ENCODE peak calls at places on chromosomes 5 and 9, in four cellular contexts. One of them, this sample, is unnamed. For H3K27me3 and H3K9me3, the result is how much of the 10 kb centered on the place peaks cover.

GRCh38 chr5:32165-32564 is 59.8 kb upstream of the PLEKHG4B start:
- DNase-seq in IMR-90: no peak
- DNase-seq in thyroid gland: no peak
- DNase-seq in right lobe of liver: no peak
- DNase-seq in this sample: no peak

GRCh38 chr5:56464935-56465756 is 232.0 kb upstream of the ANKRD55 start:
- DNase-seq in IMR-90: no peak
- DNase-seq in thyroid gland: no peak
- DNase-seq in right lobe of liver: no peak
- DNase-seq in this sample: no peak

GRCh38 chr5:115708819-115709477 is 83.1 kb upstream of the TMED7 start:
- DNase-seq in IMR-90: no peak
- DNase-seq in thyroid gland: no peak
- DNase-seq in right lobe of liver: peak
- DNase-seq in this sample: no peak

GRCh38 chr9:130938652-130939404 is at the start of gene FIBCD1:
- DNase-seq in IMR-90: peak
- DNase-seq in thyroid gland: no peak
- DNase-seq in right lobe of liver: no peak
- DNase-seq in this sample: no peak

GRCh38 chr9:119801311-119801710 is 432.1 kb upstream of the BRINP1 start:
- DNase-seq in IMR-90: no peak
- DNase-seq in thyroid gland: no peak
- DNase-seq in right lobe of liver: no peak
- DNase-seq in this sample: no peak

GRCh38 chr9:123470991-123471770 is 115.2 kb downstream of the CRB2 start:
- DNase-seq in IMR-90: no peak
- DNase-seq in thyroid gland: no peak
- DNase-seq in right lobe of liver: no peak
- DNase-seq in this sample: no peak

GRCh38 chr9:89489548-89490527 is 8.1 kb downstream of the SEMA4D start:
- DNase-seq in IMR-90: no peak
- DNase-seq in thyroid gland: no peak
- DNase-seq in right lobe of liver: no peak
- DNase-seq in this sample: no peak

GRCh38 chr5:180129291-180130190 is 58.0 kb upstream of the RNF130 start:
- DNase-seq in IMR-90: no peak
- DNase-seq in thyroid gland: no peak
- DNase-seq in right lobe of liver: no peak
- DNase-seq in this sample: peak

GRCh38 chr9:98864257-98865180 is 57.0 kb downstream of the GALNT12 start:
- DNase-seq in IMR-90: peak
- DNase-seq in thyroid gland: no peak
- DNase-seq in right lobe of liver: no peak
- DNase-seq in this sample: no peak

GRCh38 chr5:126274396-126274795 is 148.8 kb upstream of the GRAMD2B start:
- DNase-seq in IMR-90: no peak
- DNase-seq in thyroid gland: no peak
- DNase-seq in right lobe of liver: no peak
- DNase-seq in this sample: no peak

GRCh38 chr9:95197692-95198271 is 119.7 kb downstream of the FANCC start:
- DNase-seq in IMR-90: peak
- DNase-seq in thyroid gland: peak
- DNase-seq in right lobe of liver: no peak
- DNase-seq in this sample: peak

GRCh38 chr9:5556101-5556500 is 45.8 kb downstream of the PDCD1LG2 start:
- DNase-seq in IMR-90: no peak
- DNase-seq in thyroid gland: no peak
- DNase-seq in right lobe of liver: no peak
- DNase-seq in this sample: no peak

GRCh38 chr5:173890195-173890951 is 2.2 kb downstream of the CPEB4 start:
- DNase-seq in IMR-90: peak
- DNase-seq in thyroid gland: peak
- DNase-seq in right lobe of liver: peak
- DNase-seq in this sample: no peak

GRCh38 chr5:35593338-35593737 is 24.3 kb upstream of the SPEF2 start:
- DNase-seq in IMR-90: no peak
- DNase-seq in thyroid gland: no peak
- DNase-seq in right lobe of liver: no peak
- DNase-seq in this sample: no peak

GRCh38 chr5:163460562-163461176 is at the start of gene HMMR:
- DNase-seq in IMR-90: peak
- DNase-seq in thyroid gland: peak
- DNase-seq in right lobe of liver: no peak
- DNase-seq in this sample: no peak

GRCh38 chr5:163458778-163459405 is 1.0 kb downstream of the NUDCD2 start:
- DNase-seq in IMR-90: no peak
- DNase-seq in thyroid gland: no peak
- DNase-seq in right lobe of liver: no peak
- DNase-seq in this sample: no peak

GRCh38 chr5:163459465-163459887 is 426 bp downstream of the NUDCD2 start:
- DNase-seq in IMR-90: peak
- DNase-seq in thyroid gland: no peak
- DNase-seq in right lobe of liver: no peak
- DNase-seq in this sample: no peak

GRCh38 chr5:163463063-163463435 is 2.6 kb downstream of the HMMR start:
- DNase-seq in IMR-90: no peak
- DNase-seq in thyroid gland: no peak
- DNase-seq in right lobe of liver: no peak
- DNase-seq in this sample: no peak

DNA sequence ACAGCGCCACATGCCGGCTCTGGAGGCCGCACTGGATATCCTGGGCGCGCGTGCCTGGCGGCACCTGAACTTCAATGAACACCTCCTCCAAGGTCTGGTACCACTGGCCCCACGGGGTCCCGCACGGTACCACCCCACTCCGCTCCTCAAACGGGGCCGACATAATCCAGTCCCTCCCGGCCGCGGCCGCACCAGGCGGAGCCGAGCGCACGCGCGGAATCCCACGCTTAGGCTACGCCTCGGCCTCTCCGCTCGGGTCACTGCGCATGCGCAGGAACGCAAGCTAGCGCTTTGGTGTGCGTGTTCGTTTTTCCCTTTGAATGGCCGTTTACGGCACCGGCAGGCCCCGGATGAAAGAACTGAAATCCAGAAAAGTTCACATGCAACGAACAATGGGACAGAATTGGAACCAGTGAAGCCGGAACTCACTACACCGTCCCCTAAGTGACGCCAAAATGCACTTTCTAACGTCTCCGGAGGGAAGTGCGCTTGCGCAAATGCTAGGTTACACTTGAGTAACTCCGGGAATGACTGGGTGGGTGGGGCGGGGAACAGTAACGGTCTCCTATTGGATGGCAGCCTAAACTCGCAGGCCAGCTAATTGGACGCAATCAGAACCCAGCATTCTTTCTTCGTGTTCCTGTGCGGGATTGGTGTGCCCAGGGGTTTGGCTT is at the start of gene NUDCD2:
- DNase-seq in IMR-90: peak
- DNase-seq in thyroid gland: peak
- DNase-seq in right lobe of liver: peak
- DNase-seq in this sample: peak
- TF ChIP-seq POLR2A in IMR-90: peak
- TF ChIP-seq POLR2A in thyroid gland: no peak
- TF ChIP-seq POLR2A in right lobe of liver: peak
- TF ChIP-seq POLR2A in this sample: no peak

GRCh38 chr5:177438468-177438867 is 8.1 kb upstream of the PRR7 start:
- DNase-seq in IMR-90: no peak
- DNase-seq in thyroid gland: no peak
- DNase-seq in right lobe of liver: no peak
- DNase-seq in this sample: no peak

GRCh38 chr5:177440990-177441780 is 5.4 kb upstream of the PRR7 start:
- DNase-seq in IMR-90: no peak
- DNase-seq in thyroid gland: no peak
- DNase-seq in right lobe of liver: no peak
- DNase-seq in this sample: no peak

GRCh38 chr5:177439518-177440053 is 7.0 kb upstream of the PRR7 start:
- DNase-seq in IMR-90: no peak
- DNase-seq in thyroid gland: no peak
- DNase-seq in right lobe of liver: no peak
- DNase-seq in this sample: no peak

GRCh38 chr5:177442066-177442836 is 4.4 kb upstream of the PRR7 start:
- DNase-seq in IMR-90: no peak
- DNase-seq in thyroid gland: no peak
- DNase-seq in right lobe of liver: no peak
- DNase-seq in this sample: no peak

GRCh38 chr5:177440211-177440989 is 6.2 kb upstream of the PRR7 start:
- DNase-seq in IMR-90: no peak
- DNase-seq in thyroid gland: no peak
- DNase-seq in right lobe of liver: no peak
- DNase-seq in this sample: no peak
- H3K27me3 ChIP-seq in IMR-90: under half
- H3K27me3 ChIP-seq in thyroid gland: under half
- H3K27me3 ChIP-seq in right lobe of liver: under half
- H3K27me3 ChIP-seq in this sample: under half

GRCh38 chr5:2700876-2701275 is 50.6 kb downstream of the IRX2 start:
- DNase-seq in IMR-90: no peak
- DNase-seq in thyroid gland: no peak
- DNase-seq in right lobe of liver: no peak
- DNase-seq in this sample: no peak

GRCh38 chr5:2701592-2701991 is 49.9 kb downstream of the IRX2 start:
- DNase-seq in IMR-90: no peak
- DNase-seq in thyroid gland: no peak
- DNase-seq in right lobe of liver: no peak
- DNase-seq in this sample: no peak

GRCh38 chr5:2698581-2698980 is 52.9 kb downstream of the IRX2 start:
- DNase-seq in IMR-90: no peak
- DNase-seq in thyroid gland: no peak
- DNase-seq in right lobe of liver: no peak
- DNase-seq in this sample: no peak

GRCh38 chr5:2699231-2699630 is 52.2 kb downstream of the IRX2 start:
- DNase-seq in IMR-90: no peak
- DNase-seq in thyroid gland: no peak
- DNase-seq in right lobe of liver: no peak
- DNase-seq in this sample: no peak

DNA sequence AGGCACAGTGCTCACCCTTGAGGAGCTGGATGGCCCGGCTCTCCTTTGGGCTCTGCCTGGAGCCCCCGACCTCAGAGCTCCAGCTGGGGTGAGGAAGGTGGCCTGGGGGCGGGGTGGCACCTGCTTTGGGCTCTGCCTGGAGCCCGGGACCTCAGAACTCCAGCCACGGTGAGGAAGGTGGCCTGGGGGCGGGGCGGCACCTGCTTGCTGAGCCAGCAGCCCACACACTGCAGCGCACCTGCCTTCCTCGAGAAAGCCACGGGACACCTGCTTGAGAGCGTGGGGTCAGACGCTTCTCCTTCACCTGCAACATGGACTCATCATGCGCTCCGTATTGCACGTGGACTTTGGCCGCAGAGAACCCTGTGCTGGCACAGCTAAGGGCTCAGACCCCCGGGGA is 51.8 kb downstream of the IRX2 start:
- DNase-seq in IMR-90: no peak
- DNase-seq in thyroid gland: no peak
- DNase-seq in right lobe of liver: no peak
- DNase-seq in this sample: no peak
- H3K9me3 ChIP-seq in IMR-90: under half
- H3K9me3 ChIP-seq in thyroid gland: under half
- H3K9me3 ChIP-seq in right lobe of liver: under half
- H3K9me3 ChIP-seq in this sample: under half

GRCh38 chr5:150779397-150780179 is 1.0 kb downstream of the SMIM3 start:
- DNase-seq in IMR-90: peak
- DNase-seq in thyroid gland: no peak
- DNase-seq in right lobe of liver: no peak
- DNase-seq in this sample: no peak

GRCh38 chr5:150780180-150780692 is 1.7 kb downstream of the SMIM3 start:
- DNase-seq in IMR-90: peak
- DNase-seq in thyroid gland: peak
- DNase-seq in right lobe of liver: no peak
- DNase-seq in this sample: peak

GRCh38 chr5:150777685-150778084 is 872 bp upstream of the SMIM3 start:
- DNase-seq in IMR-90: no peak
- DNase-seq in thyroid gland: no peak
- DNase-seq in right lobe of liver: no peak
- DNase-seq in this sample: no peak

GRCh38 chr5:150778103-150778516 is 447 bp upstream of the SMIM3 start:
- DNase-seq in IMR-90: peak
- DNase-seq in thyroid gland: no peak
- DNase-seq in right lobe of liver: no peak
- DNase-seq in this sample: no peak

GRCh38 chr5:150778517-150779396 is at the start of gene SMIM3:
- DNase-seq in IMR-90: peak
- DNase-seq in thyroid gland: peak
- DNase-seq in right lobe of liver: peak
- DNase-seq in this sample: peak
- TF ChIP-seq POLR2A in IMR-90: peak
- TF ChIP-seq POLR2A in thyroid gland: no peak
- TF ChIP-seq POLR2A in right lobe of liver: peak
- TF ChIP-seq POLR2A in this sample: peak

DNA sequence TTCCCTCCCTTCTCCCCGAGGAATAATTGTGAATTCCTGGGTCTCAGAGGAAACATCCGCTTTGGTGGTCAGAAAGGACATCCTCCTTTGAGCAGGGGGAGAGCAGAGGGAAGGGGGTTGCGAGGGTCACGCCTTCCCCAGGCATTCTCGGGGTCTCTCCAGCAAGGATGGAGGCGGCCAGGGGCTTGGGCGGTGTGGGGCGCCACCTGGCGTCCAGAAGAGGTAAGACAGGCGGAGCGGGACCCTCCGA is 129.1 kb downstream of the KCNIP1 start:
- DNase-seq in IMR-90: no peak
- DNase-seq in thyroid gland: no peak
- DNase-seq in right lobe of liver: peak
- DNase-seq in this sample: peak
- H3K27me3 ChIP-seq in IMR-90: under half
- H3K27me3 ChIP-seq in thyroid gland: under half
- H3K27me3 ChIP-seq in right lobe of liver: under half
- H3K27me3 ChIP-seq in this sample: under half

DNA sequence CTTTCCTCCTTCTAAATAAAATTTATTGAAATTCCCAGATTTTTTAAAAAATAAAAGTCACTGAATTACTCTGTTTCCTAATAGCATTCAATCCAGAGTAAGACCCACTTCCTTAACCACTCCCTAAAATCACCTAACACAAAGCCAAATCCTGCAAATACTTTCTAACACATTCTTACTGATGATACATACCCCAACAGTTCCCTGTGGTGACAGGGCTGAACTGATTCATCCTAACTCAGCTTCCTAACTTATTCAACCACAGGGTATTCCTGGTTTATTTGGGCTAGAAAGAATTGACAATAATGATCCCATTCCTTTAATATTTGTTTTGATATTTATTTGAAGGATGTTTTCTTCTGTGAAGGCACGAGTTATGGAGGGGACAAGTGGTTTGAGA is 40.7 kb upstream of the ZNF300 start:
- DNase-seq in IMR-90: peak
- DNase-seq in thyroid gland: no peak
- DNase-seq in right lobe of liver: no peak
- DNase-seq in this sample: no peak
- H3K9me3 ChIP-seq in IMR-90: under half
- H3K9me3 ChIP-seq in thyroid gland: under half
- H3K9me3 ChIP-seq in right lobe of liver: under half
- H3K9me3 ChIP-seq in this sample: half or more